ENCODE peak calls at places on chromosomes 12 and 14, in eight cellular contexts. U is central memory CD4-positive, alpha-beta T cell; L is NAMALWA; X is glutamatergic neuron; A is NCI-H460; V is Caki2; P is substantia nigra; G is ecto neural progenitor cell. I is an unnamed sample.

GRCh38 chr12:69099201-69099837 is 140.1 kb upstream of the CPSF6 start:
- DNase-seq in U (no peak), L (no peak), X (no peak), A (no peak), V (no peak), P (no peak), G (no peak), I (no peak)

GRCh38 chr14:24066490-24067132 is 4.8 kb upstream of the CPNE6 start:
- DNase-seq in U (no peak), L (no peak), X (no peak), A (no peak), V (no peak), P (no peak), G (no peak), I (no peak)

GRCh38 chr14:105845725-105846309 is 319.4 kb downstream of the TMEM121 start:
- DNase-seq in U (no peak), L (no peak), X (no peak), A (no peak), V (no peak), P (no peak), G (peak), I (no peak)

GRCh38 chr14:20624495-20625070 is 16.9 kb downstream of the OR6S1 start:
- DNase-seq in U (peak), L (no peak), X (peak), A (peak), V (peak), P (no peak), G (peak), I (no peak)

GRCh38 chr14:49857427-49858003 is 4.9 kb upstream of the NEMF start:
- DNase-seq in U (no peak), L (peak), X (no peak), A (no peak), V (no peak), P (no peak), G (peak), I (no peak)

GRCh38 chr12:57008113-57008687 is 1.9 kb upstream of the ZBTB39 start:
- DNase-seq in U (peak), L (peak), X (no peak), A (peak), V (peak), P (no peak), G (no peak), I (no peak)

GRCh38 chr14:68979722-68980552 is 835 bp upstream of the ACTN1 start:
- DNase-seq in U (no peak), L (no peak), X (peak), A (no peak), V (peak), P (no peak), G (peak), I (no peak)

GRCh38 chr14:75723716-75724115 is 62.7 kb downstream of the TTLL5 start:
- DNase-seq in U (no peak), L (no peak), X (no peak), A (no peak), V (no peak), P (no peak), G (no peak), I (no peak)

GRCh38 chr14:91290986-91291385 is 46.5 kb upstream of the GPR68 start:
- DNase-seq in U (no peak), L (no peak), X (no peak), A (no peak), V (no peak), P (no peak), G (no peak), I (no peak)

GRCh38 chr14:103329421-103330347 is 4.4 kb upstream of the EIF5 start:
- DNase-seq in U (no peak), L (no peak), X (no peak), A (no peak), V (peak), P (no peak), G (no peak), I (no peak)

GRCh38 chr12:39764944-39765560 is 145.4 kb upstream of the ABCD2 start:
- DNase-seq in U (peak), L (peak), X (no peak), A (no peak), V (peak), P (no peak), G (no peak), I (no peak)

GRCh38 chr14:99964979-99965378 is 100.2 kb upstream of the EVL start:
- DNase-seq in U (no peak), L (no peak), X (no peak), A (no peak), V (no peak), P (no peak), G (no peak), I (no peak)

GRCh38 chr12:12661086-12661485 is 34.9 kb downstream of the GPR19 start:
- DNase-seq in U (no peak), L (no peak), X (no peak), A (no peak), V (no peak), P (no peak), G (no peak), I (no peak)

GRCh38 chr12:57097554-57097835 is 8.6 kb downstream of the NAB2 start:
- DNase-seq in U (no peak), L (no peak), X (no peak), A (no peak), V (no peak), P (no peak), G (no peak), I (no peak)

GRCh38 chr12:101557092-101557491 is 37.7 kb upstream of the MYBPC1 start:
- DNase-seq in U (no peak), L (no peak), X (no peak), A (no peak), V (no peak), P (no peak), G (no peak), I (no peak)

GRCh38 chr14:68782091-68782981 is 10.5 kb downstream of the ZFP36L1 start:
- DNase-seq in U (peak), L (no peak), X (peak), A (no peak), V (no peak), P (no peak), G (no peak), I (no peak)

GRCh38 chr14:53409974-53410373 is 256.9 kb upstream of the DDHD1 start:
- DNase-seq in U (no peak), L (no peak), X (no peak), A (no peak), V (no peak), P (no peak), G (no peak), I (no peak)

GRCh38 chr12:64600164-64600561 is 10.1 kb upstream of the RASSF3 start:
- DNase-seq in U (no peak), L (no peak), X (no peak), A (no peak), V (no peak), P (no peak), G (no peak), I (no peak)

GRCh38 chr12:111444706-111445310 is 39.1 kb downstream of the SH2B3 start:
- DNase-seq in U (peak), L (peak), X (no peak), A (no peak), V (no peak), P (peak), G (peak), I (peak)

GRCh38 chr14:105986896-105987284 is 460.5 kb downstream of the TMEM121 start:
- DNase-seq in U (no peak), L (no peak), X (no peak), A (no peak), V (no peak), P (no peak), G (no peak), I (no peak)

GRCh38 chr14:67269338-67270060 is 28.3 kb downstream of the PALS1 start:
- DNase-seq in U (no peak), L (no peak), X (no peak), A (no peak), V (peak), P (no peak), G (no peak), I (no peak)

I was measured in anterior cingulate cortex.